ENCODE peak calls at places on chromosomes 3 and 15, in ten cellular contexts. I is right cardiac atrium; K is tibial nerve; G is breast epithelium; T is A549; J is upper lobe of left lung; B is sigmoid colon; R is CD8-positive, alpha-beta memory T cell; W is left ventricle myocardium inferior; P is RWPE1. Z is an unnamed sample.
A peak's percentile ranks its signal among the peaks of the same experiment; 100 is the strongest.

GRCh38 chr15:42392309-42393024 is 33.2 kb downstream of the CAPN3 start:
- DNase-seq in R (no peak), W (no peak), J (no peak), K (no peak), T (no peak), B (no peak), P (no peak), G (no peak), I (no peak), Z (no peak)

GRCh38 chr3:16824085-16824696 is 60.6 kb upstream of the PLCL2 start:
- DNase-seq in R (peak; percentile 43), J (no peak), B (no peak), I (no peak), W (no peak), P (no peak), T (no peak), K (no peak), G (no peak), Z (no peak)

GRCh38 chr3:71600646-71601288 is 17.2 kb upstream of the FOXP1 start:
- DNase-seq in R (no peak), T (no peak), W (no peak), K (no peak), J (no peak), G (no peak), I (no peak), P (no peak), B (no peak), Z (no peak)

GRCh38 chr15:58260186-58260910 is 122.2 kb downstream of the AQP9 start:
- DNase-seq in G (no peak), W (peak; percentile 35), J (no peak), T (no peak), R (no peak), K (no peak), P (peak; percentile 15), B (no peak), I (peak; percentile 59), Z (no peak)

GRCh38 chr3:61926913-61927312 is 365.5 kb downstream of the PTPRG start:
- DNase-seq in I (no peak), B (no peak), J (no peak), R (no peak), W (no peak), K (no peak), T (no peak), G (no peak), P (no peak), Z (no peak)

GRCh38 chr3:12965999-12966846 is 107.0 kb downstream of the IQSEC1 start:
- DNase-seq in W (no peak), B (no peak), P (no peak), K (no peak), T (no peak), G (no peak), I (peak; percentile 29), R (no peak), J (no peak), Z (no peak)

GRCh38 chr15:62164500-62165028 is 521 bp downstream of the C2CD4B start:
- DNase-seq in J (peak; percentile 88), G (no peak), K (no peak), I (peak; percentile 62), R (no peak), B (no peak), T (peak; percentile 12), W (peak; percentile 14), P (no peak), Z (no peak)

GRCh38 chr15:76756371-76756770 is 148.8 kb downstream of the SCAPER start:
- DNase-seq in K (no peak), G (no peak), B (no peak), I (no peak), J (no peak), T (no peak), W (no peak), P (no peak), R (no peak), Z (no peak)

GRCh38 chr15:74188216-74188615 is 14.4 kb downstream of the STRA6 start:
- DNase-seq in I (peak; percentile 29), R (no peak), B (no peak), T (no peak), K (no peak), J (no peak), G (no peak), P (no peak), W (no peak), Z (no peak)

GRCh38 chr3:37961622-37962455 is 28.7 kb upstream of the VILL start:
- DNase-seq in G (no peak), R (no peak), K (no peak), W (no peak), J (no peak), P (no peak), I (no peak), B (no peak), T (no peak), Z (no peak)

GRCh38 chr15:89749951-89750559 is 994 bp downstream of the MESP1 start:
- DNase-seq in J (peak; percentile 68), K (no peak), I (peak; percentile 51), P (no peak), T (no peak), G (no peak), R (no peak), W (no peak), B (no peak), Z (no peak)

GRCh38 chr3:159904911-159905310 is 83.7 kb upstream of the IL12A start:
- DNase-seq in J (no peak), R (no peak), B (no peak), P (no peak), W (no peak), K (no peak), G (no peak), T (no peak), I (no peak), Z (no peak)

GRCh38 chr15:51093865-51094605 is 671 bp downstream of the TNFAIP8L3 start:
- DNase-seq in K (peak; percentile 41), G (no peak), B (peak; percentile 69), R (no peak), P (peak; percentile 36), T (peak; percentile 46), I (peak; percentile 72), W (peak; percentile 45), J (peak; percentile 88), Z (no peak)

GRCh38 chr3:13613343-13614190 is 64.6 kb downstream of the FBLN2 start:
- DNase-seq in I (peak; percentile 46), W (no peak), T (no peak), R (no peak), J (peak; percentile 65), G (no peak), B (no peak), K (no peak), P (no peak), Z (no peak)

GRCh38 chr15:81223346-81223971 is 26.8 kb downstream of the IL16 start:
- DNase-seq in B (no peak), W (no peak), T (no peak), R (no peak), P (no peak), I (no peak), K (no peak), J (no peak), G (no peak), Z (no peak)

GRCh38 chr3:36653095-36653494 is 111.3 kb downstream of the DCLK3 start:
- DNase-seq in K (no peak), B (no peak), J (no peak), R (no peak), I (no peak), P (no peak), W (no peak), T (no peak), G (no peak), Z (no peak)

GRCh38 chr15:89776274-89777072 is at the start of gene MESP2:
- DNase-seq in P (peak; percentile 75), K (peak; percentile 72), B (peak; percentile 93), I (peak; percentile 97), J (peak; percentile 97), G (peak; percentile 76), W (peak; percentile 86), T (peak; percentile 73), R (peak; percentile 24), Z (peak; percentile 77)

GRCh38 chr3:38224357-38224756 is 41.3 kb upstream of the SLC22A13 start:
- DNase-seq in R (no peak), P (no peak), I (no peak), G (no peak), B (no peak), J (no peak), W (no peak), T (no peak), K (no peak), Z (no peak)

GRCh38 chr3:39065197-39065596 is 13.4 kb downstream of the WDR48 start:
- DNase-seq in K (no peak), G (no peak), J (no peak), I (no peak), P (peak; percentile 1), R (no peak), B (no peak), W (no peak), T (peak; percentile 35), Z (no peak)

GRCh38 chr15:58182460-58183163 is 44.4 kb downstream of the AQP9 start:
- DNase-seq in K (no peak), W (peak; percentile 30), T (peak; percentile 75), I (peak; percentile 76), P (peak; percentile 70), B (no peak), J (no peak), R (no peak), G (no peak), Z (peak; percentile 38)

GRCh38 chr3:120428904-120429303 is 21.9 kb downstream of the FSTL1 start:
- DNase-seq in R (no peak), B (no peak), T (no peak), W (no peak), J (no peak), P (no peak), G (no peak), K (no peak), I (peak; percentile 47), Z (no peak)

GRCh38 chr3:51275096-51275805 is 109.8 kb upstream of the MANF start:
- DNase-seq in W (no peak), K (no peak), P (no peak), J (no peak), B (no peak), T (no peak), R (no peak), I (no peak), G (no peak), Z (no peak)
- H3K27ac ChIP-seq in W (no peak overlapping the region), K (no peak overlapping the region), P (no peak overlapping the region), J (no peak overlapping the region), B (no peak overlapping the region), T (no peak overlapping the region), R (no peak overlapping the region), I (no peak overlapping the region), G (peak overlapping the region; percentile 45), Z (no peak overlapping the region)

GRCh38 chr15:48333553-48333952 is 2.3 kb downstream of the DUT start:
- DNase-seq in I (no peak), K (no peak), B (no peak), R (no peak), G (no peak), W (no peak), J (no peak), P (no peak), T (no peak), Z (no peak)
- H3K27ac ChIP-seq in I (no peak overlapping the region), K (no peak overlapping the region), B (no peak overlapping the region), R (no peak overlapping the region), G (no peak overlapping the region), W (no peak overlapping the region), J (no peak overlapping the region), P (no peak overlapping the region), T (no peak overlapping the region), Z (no peak overlapping the region)

GRCh38 chr3:10205461-10206165 is 40.9 kb downstream of the IRAK2 start:
- DNase-seq in R (no peak), B (no peak), I (no peak), J (no peak), W (no peak), G (no peak), T (peak; percentile 83), P (peak; percentile 76), K (no peak), Z (no peak)
- H3K27ac ChIP-seq in R (no peak overlapping the region), B (peak overlapping the region; percentile 75), I (no peak overlapping the region), J (no peak overlapping the region), W (no peak overlapping the region), G (peak overlapping the region; percentile 73), T (peak overlapping the region; percentile 89), P (peak overlapping the region; percentile 96), K (peak overlapping the region; percentile 30), Z (peak overlapping the region; percentile 74)

GRCh38 chr15:56456229-56456628 is 8.7 kb downstream of the MNS1 start:
- DNase-seq in J (no peak), W (no peak), P (no peak), T (no peak), B (no peak), I (no peak), K (no peak), R (no peak), G (no peak), Z (no peak)
- H3K27ac ChIP-seq in J (no peak overlapping the region), W (no peak overlapping the region), P (no peak overlapping the region), T (no peak overlapping the region), B (no peak overlapping the region), I (no peak overlapping the region), K (no peak overlapping the region), R (no peak overlapping the region), G (no peak overlapping the region), Z (no peak overlapping the region)

Z was measured in dorsolateral prefrontal cortex.